ENCODE peak calls at places on chromosomes 2 and 18, in six cellular contexts. E, L, J, C, R and X are unnamed samples.

GRCh38 chr2:18835787-18836186 is 246.4 kb upstream of the NT5C1B start:
- DNase-seq in J (no peak), C (no peak), L (no peak), R (no peak), E (no peak), X (no peak)

GRCh38 chr2:102051659-102052366 is 60.1 kb downstream of the IL1R2 start:
- DNase-seq in E (peak), C (no peak), L (no peak), R (peak), J (no peak), X (no peak)

GRCh38 chr2:226969412-226969811 is 133.6 kb downstream of the RHBDD1 start:
- DNase-seq in E (peak), J (no peak), L (no peak), C (no peak), R (peak), X (no peak)

GRCh38 chr2:197140045-197140444 is 170.5 kb downstream of the ANKRD44 start:
- DNase-seq in L (no peak), R (no peak), C (no peak), E (no peak), J (no peak), X (no peak)

GRCh38 chr2:41933585-41934322 is 114.1 kb upstream of the PKDCC start:
- DNase-seq in C (no peak), R (peak), E (peak), L (no peak), J (peak), X (no peak)

GRCh38 chr2:174300114-174300513 is 34.6 kb upstream of the SP9 start:
- DNase-seq in R (peak), J (no peak), L (no peak), C (no peak), E (peak), X (no peak)

GRCh38 chr2:1593371-1594205 is 150.7 kb downstream of the PXDN start:
- DNase-seq in E (peak), L (no peak), R (peak), J (peak), C (peak), X (no peak)

GRCh38 chr2:179536185-179536584 is 271.6 kb upstream of the SESTD1 start:
- DNase-seq in L (no peak), R (peak), E (peak), J (peak), C (no peak), X (no peak)

GRCh38 chr18:59697236-59697932 is at the start of gene CCBE1:
- DNase-seq in C (no peak), E (peak), R (peak), L (peak), J (peak), X (peak)

GRCh38 chr2:212520340-212520739 is 18.3 kb downstream of the ERBB4 start:
- DNase-seq in J (peak), R (peak), C (no peak), L (no peak), E (no peak), X (no peak)
- TF ChIP-seq CTCF in J (peak), R (peak), C (peak), L (peak), E (no peak), X (no peak)

GRCh38 chr2:199602271-199602895 is 144.6 kb upstream of the SATB2 start:
- DNase-seq in J (peak), C (peak), E (peak), R (no peak), L (no peak), X (peak)
- TF ChIP-seq CTCF in J (peak), C (peak), E (peak), R (no peak), L (no peak), X (no peak)

GRCh38 chr18:79796016-79796415 is 1.7 kb upstream of the KCNG2 start:
- DNase-seq in J (no peak), R (no peak), E (no peak), L (no peak), C (no peak), X (no peak)

GRCh38 chr18:79798346-79798998 is 734 bp downstream of the KCNG2 start:
- DNase-seq in E (no peak), C (no peak), R (no peak), J (no peak), L (no peak), X (no peak)

GRCh38 chr18:79796531-79797390 is 977 bp upstream of the KCNG2 start:
- DNase-seq in L (peak), R (peak), E (no peak), J (no peak), C (no peak), X (no peak)

GRCh38 chr18:79798999-79799370 is 1.2 kb downstream of the KCNG2 start:
- DNase-seq in C (no peak), R (no peak), J (no peak), L (no peak), E (no peak), X (no peak)

DNA sequence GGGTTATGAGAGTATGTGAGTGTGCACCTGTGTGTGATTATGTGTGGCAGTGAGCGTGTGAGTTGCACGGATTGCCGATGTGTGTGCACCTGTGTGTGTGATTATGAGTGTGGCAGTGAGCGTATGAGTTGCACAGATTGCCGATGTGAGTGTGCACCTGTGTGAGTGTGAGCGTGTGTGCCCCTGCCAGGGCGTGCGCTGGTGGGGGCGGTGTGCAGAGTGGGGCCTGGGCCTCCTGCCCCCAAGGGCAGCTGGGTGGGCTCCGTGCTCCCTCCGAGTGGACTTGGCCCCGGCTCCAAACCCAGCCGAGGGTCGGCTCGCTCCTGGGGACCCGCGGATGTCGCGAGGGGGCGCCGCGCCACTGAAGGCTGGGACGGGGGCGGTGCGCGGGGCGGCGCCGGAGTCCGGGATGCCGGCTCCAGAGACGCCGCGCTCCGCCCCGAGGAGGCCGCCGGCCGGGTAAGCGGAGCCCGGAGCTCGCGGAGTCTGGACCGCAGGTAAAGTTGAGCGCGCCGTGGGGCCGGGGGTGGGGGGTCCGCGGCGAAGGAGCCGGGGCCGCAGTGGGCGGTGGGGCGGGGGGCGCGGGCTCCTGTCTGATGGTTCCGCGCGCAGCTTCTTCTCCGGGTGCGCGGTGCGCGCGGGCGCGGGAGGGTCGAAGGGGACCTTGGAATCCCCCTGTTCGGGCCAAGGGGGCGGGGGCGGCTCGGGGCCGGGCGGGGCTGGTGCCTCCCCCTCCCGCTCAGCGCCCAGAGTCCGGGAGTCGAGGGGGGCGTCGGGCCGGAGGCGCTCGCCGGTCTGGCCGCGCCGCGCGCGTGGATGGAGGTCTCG is at the start of gene KCNG2:
- DNase-seq in L (no peak), C (no peak), J (no peak), R (no peak), E (peak), X (peak)
- TF ChIP-seq CTCF in L (peak), C (no peak), J (no peak), R (no peak), E (no peak), X (no peak)

GRCh38 chr2:65070172-65070830 is 14.1 kb downstream of the CEP68 start:
- DNase-seq in C (no peak), E (peak), L (no peak), R (peak), J (peak), X (peak)
- TF ChIP-seq CTCF in C (no peak), E (peak), L (peak), R (peak), J (peak), X (no peak)

GRCh38 chr2:66446178-66446860 is 11.4 kb downstream of the MEIS1 start:
- DNase-seq in L (peak), J (no peak), C (no peak), E (peak), R (peak), X (no peak)
- TF ChIP-seq CTCF in L (no peak), J (no peak), C (no peak), E (no peak), R (peak), X (no peak)

GRCh38 chr2:37898448-37898847 is 26.6 kb upstream of the RMDN2 start:
- DNase-seq in C (no peak), L (no peak), R (peak), E (no peak), J (no peak), X (no peak)

GRCh38 chr2:37894601-37895000 is 30.5 kb upstream of the RMDN2 start:
- DNase-seq in J (no peak), C (no peak), L (no peak), E (peak), R (no peak), X (no peak)

GRCh38 chr2:37895135-37895534 is 30.0 kb upstream of the RMDN2 start:
- DNase-seq in J (no peak), E (no peak), C (no peak), L (no peak), R (no peak), X (no peak)

GRCh38 chr2:37897511-37897910 is 27.6 kb upstream of the RMDN2 start:
- DNase-seq in C (no peak), J (no peak), E (no peak), R (no peak), L (no peak), X (no peak)

DNA sequence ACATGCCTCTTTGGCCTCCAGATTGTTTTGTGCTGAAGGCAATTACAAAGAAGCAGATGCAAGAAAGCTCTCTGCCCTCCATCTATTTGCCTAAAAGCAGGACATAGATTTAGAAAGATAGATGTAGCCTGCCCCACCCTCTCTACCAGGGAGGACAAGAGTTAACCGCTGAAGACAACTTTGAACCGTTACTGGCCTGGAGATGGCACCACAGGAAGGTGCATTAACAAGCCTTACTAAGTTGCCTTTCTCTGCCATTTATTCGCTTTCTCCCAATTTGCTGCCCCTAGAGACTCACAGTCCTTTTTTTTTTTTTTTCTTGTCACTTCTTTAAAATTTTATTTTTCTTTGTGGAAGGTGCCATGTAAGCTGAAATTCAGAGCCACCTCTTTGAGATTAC is 28.8 kb upstream of the RMDN2 start:
- DNase-seq in R (peak), J (peak), E (no peak), L (no peak), C (no peak), X (no peak)
- TF ChIP-seq CTCF in R (no peak), J (peak), E (no peak), L (no peak), C (no peak), X (no peak)

GRCh38 chr18:27428120-27428519 is 243.0 kb upstream of the CHST9 start:
- DNase-seq in R (no peak), E (no peak), C (no peak), L (no peak), J (peak), X (no peak)
- TF ChIP-seq CTCF in R (no peak), E (no peak), C (no peak), L (no peak), J (peak), X (no peak)

GRCh38 chr2:120118471-120118870 is 104.7 kb downstream of the TMEM185B start:
- DNase-seq in C (no peak), R (no peak), L (no peak), J (no peak), E (no peak), X (no peak)
- TF ChIP-seq CTCF in C (no peak), R (no peak), L (no peak), J (no peak), E (no peak), X (no peak)

GRCh38 chr18:48782381-48782841 is 168.4 kb downstream of the SMAD7 start:
- DNase-seq in R (no peak), E (peak), J (no peak), C (no peak), L (peak), X (no peak)
- TF ChIP-seq CTCF in R (no peak), E (no peak), J (no peak), C (no peak), L (no peak), X (no peak)